ENCODE peak calls at places on chromosomes 5 and 9, in nine cellular contexts. A is cardiac muscle cell; L is A673; O is heart left ventricle; W is hepatocyte; E is psoas muscle; M is effector memory CD4-positive, alpha-beta T cell; C is PC-3; S is H9. I is an unnamed sample.
A peak's percentile ranks its signal among the peaks of the same experiment; 100 is the strongest.

GRCh38 chr9:112581469-112582176 is 95.0 kb downstream of the KIAA1958 start:
- DNase-seq in M (no peak), S (no peak), C (no peak), A (no peak), O (no peak), E (no peak), W (no peak), L (peak; percentile 36), I (no peak)

GRCh38 chr5:107605596-107606125 is 65.1 kb downstream of the EFNA5 start:
- DNase-seq in M (no peak), O (no peak), W (no peak), E (no peak), S (no peak), A (no peak), C (no peak), L (no peak), I (no peak)

GRCh38 chr9:114224247-114224610 is 68.9 kb downstream of the COL27A1 start:
- DNase-seq in M (no peak), A (no peak), W (no peak), E (no peak), L (no peak), S (no peak), C (peak; percentile 91), O (no peak), I (no peak)

GRCh38 chr5:57889558-57889957 is 406.9 kb upstream of the ACTBL2 start:
- DNase-seq in O (no peak), E (no peak), S (no peak), M (no peak), W (peak; percentile 54), C (peak; percentile 75), L (no peak), A (peak; percentile 20), I (no peak)

GRCh38 chr5:124906339-124907097 is 160.1 kb upstream of the ZNF608 start:
- DNase-seq in A (peak; percentile 81), S (no peak), O (peak; percentile 72), E (peak; percentile 77), L (peak; percentile 62), C (peak; percentile 27), W (peak; percentile 58), M (no peak), I (no peak)

GRCh38 chr5:163535290-163535689 is 29.9 kb downstream of the MAT2B start:
- DNase-seq in M (no peak), L (no peak), W (no peak), A (no peak), E (no peak), O (no peak), S (no peak), C (no peak), I (no peak)

GRCh38 chr9:69063839-69064238 is 28.3 kb downstream of the FXN start:
- DNase-seq in M (no peak), E (no peak), O (no peak), A (no peak), S (no peak), C (no peak), W (no peak), L (no peak), I (no peak)

GRCh38 chr5:42719034-42719433 is 37.6 kb upstream of the CCDC152 start:
- DNase-seq in L (no peak), M (no peak), C (no peak), A (no peak), W (no peak), S (no peak), O (no peak), E (no peak), I (no peak)

GRCh38 chr5:146965781-146966659 is 87.5 kb upstream of the PPP2R2B start:
- DNase-seq in L (peak; percentile 78), W (peak; percentile 84), S (peak; percentile 56), A (peak; percentile 83), E (no peak), O (no peak), C (peak; percentile 83), M (peak; percentile 5), I (no peak)

GRCh38 chr5:9564752-9565151 is 18.9 kb upstream of the SEMA5A start:
- DNase-seq in S (no peak), E (no peak), C (no peak), L (no peak), O (no peak), M (no peak), W (no peak), A (no peak), I (no peak)

GRCh38 chr9:82498918-82499317 is 510.3 kb downstream of the SPATA31D1 start:
- DNase-seq in W (no peak), O (no peak), A (no peak), L (no peak), C (no peak), E (no peak), S (no peak), M (no peak), I (no peak)

GRCh38 chr5:134133995-134134541 is 19.6 kb downstream of the TCF7 start:
- DNase-seq in M (no peak), O (no peak), C (no peak), L (no peak), E (peak; percentile 44), A (no peak), W (no peak), S (no peak), I (peak; percentile 18)

GRCh38 chr9:11269036-11269435 is 656.2 kb upstream of the PTPRD start:
- DNase-seq in A (no peak), E (no peak), W (no peak), L (no peak), S (no peak), C (no peak), O (no peak), M (no peak), I (no peak)

GRCh38 chr9:79489241-79490000 is 82.3 kb upstream of the TLE4 start:
- DNase-seq in E (no peak), C (peak; percentile 86), S (no peak), M (no peak), W (peak; percentile 33), L (no peak), A (no peak), O (no peak), I (no peak)

GRCh38 chr5:161676109-161676508 is 9.4 kb upstream of the GABRA6 start:
- DNase-seq in A (peak; percentile 44), L (peak; percentile 13), E (no peak), M (no peak), S (peak; percentile 38), C (peak; percentile 6), O (no peak), W (peak; percentile 23), I (no peak)

GRCh38 chr9:71911908-71912325 is 478 bp downstream of the C9orf85 start:
- DNase-seq in L (peak; percentile 54), W (no peak), M (no peak), S (no peak), E (peak; percentile 58), A (no peak), C (no peak), O (no peak), I (peak; percentile 53)

GRCh38 chr9:127074561-127075548 is 47.6 kb downstream of the ANGPTL2 start:
- DNase-seq in S (no peak), O (no peak), A (no peak), C (no peak), L (no peak), M (no peak), E (no peak), W (no peak), I (no peak)

GRCh38 chr5:82597437-82597836 is 319.3 kb upstream of the RPS23 start:
- DNase-seq in L (peak; percentile 45), S (peak; percentile 60), W (no peak), C (peak; percentile 13), O (no peak), A (no peak), E (no peak), M (no peak), I (no peak)

GRCh38 chr9:13732290-13732689 is 452.8 kb upstream of the MPDZ start:
- DNase-seq in L (no peak), W (no peak), M (no peak), E (no peak), A (no peak), S (no peak), O (no peak), C (peak; percentile 36), I (no peak)

GRCh38 chr9:126613656-126614055 is at the start of gene LMX1B:
- DNase-seq in O (no peak), S (peak; percentile 72), W (no peak), L (peak; percentile 73), A (peak; percentile 67), C (no peak), M (no peak), E (peak; percentile 77), I (peak; percentile 62)

GRCh38 chr5:78527925-78528324 is 120.6 kb downstream of the LHFPL2 start:
- DNase-seq in A (no peak), O (no peak), E (no peak), M (no peak), L (no peak), W (no peak), C (no peak), S (no peak), I (no peak)
- H3K4me1 ChIP-seq in A (peaks cover 62% of the 10 kb centered on the region), O (no peaks in the 10 kb centered on the region), E (peaks cover 5% of the 10 kb centered on the region), M (no peaks in the 10 kb centered on the region), L (no peaks in the 10 kb centered on the region), W (peaks cover 18% of the 10 kb centered on the region), C (peaks cover 40% of the 10 kb centered on the region), S (no peaks in the 10 kb centered on the region), I (peaks cover 18% of the 10 kb centered on the region)

GRCh38 chr5:3601929-3602712 is 6.5 kb downstream of the IRX1 start:
- DNase-seq in O (peak; percentile 37), E (no peak), L (no peak), A (peak; percentile 49), C (no peak), S (no peak), M (no peak), W (no peak), I (no peak)
- H3K27me3 ChIP-seq in O (peaks cover 95% of the 10 kb centered on the region), E (peaks cover 97% of the 10 kb centered on the region), L (no peaks in the 10 kb centered on the region), A (peaks cover 79% of the 10 kb centered on the region), C (no peaks in the 10 kb centered on the region), S (peaks cover 75% of the 10 kb centered on the region), M (peaks cover 13% of the 10 kb centered on the region), W (peaks cover 99% of the 10 kb centered on the region), I (peaks cover 100% of the 10 kb centered on the region)

DNA sequence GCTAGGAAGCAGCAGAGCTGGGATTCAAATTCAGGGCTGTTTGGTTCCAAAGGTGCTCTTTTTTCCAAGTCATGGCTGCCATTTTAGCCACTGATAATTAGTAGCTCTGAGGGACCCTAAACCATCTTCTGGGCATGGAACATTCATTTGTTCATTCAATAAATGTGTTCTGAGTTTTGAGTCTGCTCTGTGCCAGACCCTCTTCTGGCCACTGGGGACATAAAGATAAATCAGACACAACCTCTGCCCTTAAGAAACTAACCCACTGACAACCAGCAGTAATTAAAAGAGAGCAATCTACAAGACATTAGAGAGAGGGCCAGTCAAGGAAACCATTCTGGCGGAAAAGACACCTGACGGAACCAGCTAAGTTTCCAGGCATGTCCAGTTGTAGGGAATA is 2.0 kb upstream of the CPEB4 start:
- DNase-seq in W (no peak), L (no peak), O (no peak), M (no peak), C (no peak), S (no peak), E (no peak), A (no peak), I (no peak)
- H3K27ac ChIP-seq in W (peak overlapping the region; percentile 84), L (no peak overlapping the region), O (no peak overlapping the region), M (no peak overlapping the region), C (no peak overlapping the region), S (no peak overlapping the region), E (no peak overlapping the region), A (no peak overlapping the region), I (peak overlapping the region; percentile 84)

DNA sequence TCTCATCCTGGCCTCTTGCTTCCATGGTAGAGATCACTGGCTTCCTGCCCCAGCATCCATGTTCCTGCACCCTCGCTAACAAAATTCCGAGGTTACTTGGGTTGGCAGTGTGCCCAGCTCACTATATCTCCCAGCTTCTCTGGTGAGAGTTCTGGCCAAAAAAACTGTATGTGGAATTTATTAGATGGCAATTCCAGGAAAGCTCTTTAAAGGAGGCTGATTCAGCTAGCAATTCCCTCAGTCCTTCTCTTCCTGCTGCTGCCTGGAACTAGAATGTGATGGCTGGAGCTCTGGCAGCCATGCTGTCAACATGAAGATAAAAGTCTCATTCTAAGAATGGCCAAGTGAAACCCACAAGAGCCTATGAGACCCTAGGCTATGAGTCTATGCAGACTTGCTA is 88.8 kb downstream of the SECISBP2 start:
- DNase-seq in O (no peak), E (no peak), S (no peak), M (no peak), W (no peak), A (no peak), C (no peak), L (no peak), I (no peak)
- H3K4me1 ChIP-seq in O (no peaks in the 10 kb centered on the region), E (peaks cover 22% of the 10 kb centered on the region), S (no peaks in the 10 kb centered on the region), M (peaks cover 60% of the 10 kb centered on the region), W (no peaks in the 10 kb centered on the region), A (peaks cover 5% of the 10 kb centered on the region), C (no peaks in the 10 kb centered on the region), L (no peaks in the 10 kb centered on the region), I (peaks cover 60% of the 10 kb centered on the region)